ENCODE peak calls at places on chromosomes 16 and 17, in six cellular contexts. I is A549; C is dorsolateral prefrontal cortex; Q is foreskin keratinocyte; H is activated CD4-positive, alpha-beta T cell treated with anti-CD3 and anti-CD28 coated beads, Interleukin-2, amount 50 U/mL, for 1 hour; B is CMK. W is an unnamed sample.

GRCh38 chr17:2893422-2893914 is 97.2 kb downstream of the RAP1GAP2 start:
- DNase-seq in Q (peak; percentile 97), H (no peak), C (no peak), I (no peak), B (no peak), W (no peak)

GRCh38 chr17:71975331-71975801 is 145.5 kb upstream of the SOX9 start:
- DNase-seq in I (no peak), H (no peak), B (no peak), C (no peak), Q (peak; percentile 28), W (peak; percentile 58)

GRCh38 chr17:71315568-71315967 is 805.3 kb upstream of the SOX9 start:
- DNase-seq in H (no peak), C (no peak), Q (no peak), B (no peak), I (no peak), W (no peak)

GRCh38 chr16:31451681-31452351 is 7.5 kb upstream of the ARMC5 start:
- DNase-seq in H (no peak), B (no peak), I (peak; percentile 85), Q (peak; percentile 74), C (no peak), W (peak; percentile 83)

GRCh38 chr17:82315703-82316358 is 1.6 kb downstream of the CD7 start:
- DNase-seq in I (no peak), H (peak; percentile 60), C (no peak), Q (no peak), B (peak; percentile 64), W (no peak)

GRCh38 chr17:3966720-3967363 is 2.6 kb upstream of the ATP2A3 start:
- DNase-seq in I (no peak), H (no peak), C (no peak), Q (no peak), B (no peak), W (no peak)

GRCh38 chr17:48791128-48792032 is 25.6 kb downstream of the TTLL6 start:
- DNase-seq in Q (peak; percentile 63), C (no peak), B (peak; percentile 68), H (peak; percentile 4), I (peak; percentile 92), W (peak; percentile 83)

GRCh38 chr16:66605177-66605999 is 884 bp downstream of the CMTM3 start:
- DNase-seq in I (peak; percentile 32), Q (peak; percentile 16), B (peak; percentile 38), H (peak; percentile 29), C (no peak), W (peak; percentile 81)

GRCh38 chr16:83271123-83271522 is 536.7 kb upstream of the HSBP1 start:
- DNase-seq in B (no peak), C (no peak), H (no peak), Q (no peak), I (no peak), W (no peak)

GRCh38 chr17:76137351-76138233 is 3.5 kb downstream of the FOXJ1 start:
- DNase-seq in H (no peak), I (no peak), Q (no peak), C (no peak), B (no peak), W (no peak)

GRCh38 chr16:27226476-27226875 is 23.1 kb downstream of the KDM8 start:
- DNase-seq in Q (peak; percentile 54), H (no peak), I (no peak), B (no peak), C (no peak), W (no peak)

W was measured in astrocyte of the hippocampus.